ENCODE peak calls at places on chromosomes 2 and 18, in seven cellular contexts. K is H1, F is HCT116, B is K562, V is fibroblast of lung, J is neural progenitor cell, M is GM12878. T is an unnamed sample.

GRCh38 chr2:240526521-240526920 is 31.3 kb downstream of the ANKMY1 start:
- DNase-seq in K (no peak), F (no peak), B (no peak), V (no peak), J (no peak), M (no peak), T (no peak)

GRCh38 chr2:129699781-129700573 is 279.5 kb upstream of the RAB6C start:
- DNase-seq in K (no peak), F (no peak), B (no peak), V (no peak), J (no peak), M (no peak), T (no peak)

GRCh38 chr2:27756091-27756490 is 15.4 kb upstream of the MRPL33 start:
- DNase-seq in K (no peak), F (no peak), B (no peak), V (no peak), J (no peak), M (no peak), T (no peak)

GRCh38 chr2:23620841-23621341 is 235.9 kb downstream of the KLHL29 start:
- DNase-seq in K (no peak), F (no peak), B (no peak), V (peak), J (no peak), M (no peak), T (peak)

GRCh38 chr2:16203691-16204090 is 263.3 kb downstream of the MYCN start:
- DNase-seq in K (no peak), F (no peak), B (no peak), V (no peak), J (no peak), M (no peak), T (no peak)

GRCh38 chr2:216880509-216881184 is 20.8 kb upstream of the TNP1 start:
- DNase-seq in K (no peak), F (no peak), B (peak), V (peak), J (no peak), M (no peak), T (no peak)

GRCh38 chr2:40332096-40332826 is 119.6 kb downstream of the SLC8A1 start:
- DNase-seq in K (no peak), F (no peak), B (no peak), V (peak), J (no peak), M (no peak), T (no peak)

GRCh38 chr2:41024806-41025205 is 572.9 kb upstream of the SLC8A1 start:
- DNase-seq in K (no peak), F (no peak), B (no peak), V (no peak), J (peak), M (no peak), T (no peak)

GRCh38 chr2:129923265-129924141 is 56.0 kb upstream of the RAB6C start:
- DNase-seq in K (peak), F (peak), B (peak), V (peak), J (peak), M (no peak), T (no peak)

GRCh38 chr2:9288233-9288632 is 81.6 kb downstream of the ASAP2 start:
- DNase-seq in K (no peak), F (no peak), B (no peak), V (peak), J (no peak), M (no peak), T (no peak)

GRCh38 chr18:36299010-36299409 is 1.5 kb downstream of the FHOD3 start:
- DNase-seq in K (no peak), F (no peak), B (no peak), V (no peak), J (no peak), M (no peak), T (no peak)

GRCh38 chr2:209933499-209934458 is 68.7 kb upstream of the RPE start:
- DNase-seq in K (no peak), F (no peak), B (no peak), V (peak), J (no peak), M (no peak), T (no peak)

GRCh38 chr18:58687871-58688308 is 16.6 kb downstream of the MALT1 start:
- DNase-seq in K (no peak), F (no peak), B (no peak), V (no peak), J (no peak), M (peak), T (no peak)

GRCh38 chr2:28009732-28010131 is 119.2 kb downstream of the BABAM2 start:
- DNase-seq in K (no peak), F (no peak), B (no peak), V (peak), J (no peak), M (no peak), T (no peak)

GRCh38 chr2:163132850-163133249 is 294.3 kb upstream of the KCNH7 start:
- DNase-seq in K (no peak), F (peak), B (no peak), V (peak), J (no peak), M (no peak), T (no peak)

GRCh38 chr2:215886026-215886425 is 127.3 kb downstream of the MREG start:
- DNase-seq in K (no peak), F (no peak), B (no peak), V (no peak), J (no peak), M (no peak), T (no peak)

GRCh38 chr2:231926180-231926741 is at the start of gene NPPC:
- DNase-seq in K (no peak), F (no peak), B (peak), V (peak), J (peak), M (no peak), T (peak)

GRCh38 chr2:14524041-14524802 is 108.3 kb upstream of the LRATD1 start:
- DNase-seq in K (no peak), F (no peak), B (no peak), V (peak), J (no peak), M (no peak), T (no peak)

GRCh38 chr2:109486711-109487130 is 127.0 kb downstream of the SEPTIN10 start:
- DNase-seq in K (no peak), F (no peak), B (no peak), V (no peak), J (no peak), M (no peak), T (peak)

GRCh38 chr2:230942371-230942770 is 17.3 kb upstream of the GPR55 start:
- DNase-seq in K (no peak), F (no peak), B (peak), V (no peak), J (no peak), M (no peak), T (no peak)

GRCh38 chr2:67771380-67771779 is 291.4 kb downstream of the C1D start:
- DNase-seq in K (no peak), F (no peak), B (no peak), V (no peak), J (no peak), M (no peak), T (no peak)

GRCh38 chr18:60198063-60198462 is 174.5 kb downstream of the MC4R start:
- DNase-seq in K (no peak), F (no peak), B (peak), V (peak), J (no peak), M (no peak), T (no peak)

GRCh38 chr2:33425660-33426059 is 50.8 kb upstream of the RASGRP3 start:
- DNase-seq in K (no peak), F (no peak), B (no peak), V (no peak), J (no peak), M (no peak), T (no peak)

GRCh38 chr18:79477711-79478483 is 82.2 kb downstream of the NFATC1 start:
- DNase-seq in K (no peak), F (no peak), B (no peak), V (no peak), J (no peak), M (no peak), T (peak)

GRCh38 chr2:190366248-190366753 is 22.9 kb downstream of the INPP1 start:
- DNase-seq in K (no peak), F (no peak), B (no peak), V (no peak), J (no peak), M (no peak), T (no peak)

GRCh38 chr2:96214554-96214953 is 5.9 kb upstream of the STARD7 start:
- DNase-seq in K (no peak), F (no peak), B (no peak), V (no peak), J (no peak), M (no peak), T (no peak)

GRCh38 chr2:64399521-64399920 is 54.4 kb upstream of the LGALSL start:
- DNase-seq in K (no peak), F (no peak), B (no peak), V (no peak), J (no peak), M (no peak), T (no peak)

GRCh38 chr2:64400103-64400728 is 53.7 kb upstream of the LGALSL start:
- DNase-seq in K (no peak), F (no peak), B (no peak), V (peak), J (no peak), M (no peak), T (no peak)

GRCh38 chr2:64402876-64403275 is 51.1 kb upstream of the LGALSL start:
- DNase-seq in K (no peak), F (no peak), B (peak), V (peak), J (no peak), M (no peak), T (no peak)

GRCh38 chr2:64401501-64401880 is 52.5 kb upstream of the LGALSL start:
- DNase-seq in K (no peak), F (no peak), B (no peak), V (no peak), J (no peak), M (no peak), T (no peak)

DNA sequence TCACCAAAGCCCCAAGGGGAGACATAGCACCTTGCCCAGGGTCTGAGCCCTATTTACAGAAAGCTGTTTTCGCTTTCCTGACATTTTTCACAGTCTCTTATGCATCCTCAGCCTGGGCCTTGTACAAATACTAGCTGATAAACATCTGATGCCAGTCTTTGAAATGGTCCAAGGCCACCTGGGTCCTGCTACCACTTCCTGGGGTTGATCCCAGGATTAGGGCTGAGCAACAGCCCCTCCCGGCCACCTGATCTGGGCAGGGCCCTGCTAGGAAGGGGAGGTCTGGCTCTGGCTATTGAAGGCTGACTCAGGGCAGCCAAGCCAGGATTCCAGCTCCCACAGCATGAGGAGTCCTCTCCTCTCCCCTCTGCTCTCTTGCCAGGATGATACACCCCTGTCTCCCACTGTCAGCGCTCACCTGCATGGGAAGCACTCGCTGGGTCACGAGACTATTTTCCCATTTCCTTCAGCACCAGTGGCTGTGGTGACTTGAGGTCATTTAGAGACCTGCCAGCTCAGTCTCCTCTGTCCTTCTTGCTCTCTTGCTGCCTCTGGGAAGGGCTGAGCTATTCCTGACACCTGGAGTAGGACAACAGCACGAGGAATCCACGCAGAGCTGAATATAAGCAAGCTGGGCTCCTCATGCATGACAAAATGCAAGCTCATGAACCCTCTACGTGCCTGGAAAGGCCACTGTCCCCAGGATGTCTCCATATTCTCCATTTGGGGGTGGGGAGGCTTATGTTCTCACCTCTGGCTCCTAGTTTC is 53.0 kb upstream of the LGALSL start:
- DNase-seq in K (no peak), F (no peak), B (no peak), V (no peak), J (peak), M (no peak), T (no peak)
- H3K9ac ChIP-seq in K (no peak), F (no peak), B (no peak), V (no peak), J (no peak), M (no peak), T (no peak)

DNA sequence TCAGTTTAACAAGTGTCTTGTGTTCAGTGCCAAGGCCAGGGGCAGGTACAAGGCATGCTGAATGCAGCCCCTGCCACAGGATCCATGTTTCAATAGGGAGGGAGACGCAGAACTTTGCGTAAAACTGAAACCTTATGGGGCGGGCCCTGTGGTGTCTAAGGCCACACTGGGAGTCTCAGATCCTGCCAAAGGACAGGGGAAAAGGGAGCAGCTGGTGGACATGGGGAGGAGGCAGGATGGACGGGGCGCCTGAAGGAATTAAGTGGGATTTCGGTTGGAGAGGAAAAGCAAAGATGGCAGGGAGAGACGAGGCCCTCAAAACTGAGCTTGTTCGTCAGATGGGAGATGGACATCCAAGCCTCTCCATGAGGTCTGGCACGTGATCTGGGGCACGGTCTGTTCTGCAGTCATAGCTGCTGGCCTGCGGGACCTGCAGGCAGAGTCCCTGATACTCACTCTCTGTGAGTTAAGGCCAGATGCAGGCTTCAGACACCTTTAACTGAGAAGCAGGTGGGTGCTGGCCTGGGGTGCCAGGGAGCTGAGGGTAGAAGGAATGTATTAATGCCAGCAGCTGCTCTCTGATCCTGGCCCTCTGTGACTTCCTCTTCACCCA is 48.8 kb downstream of the TCF7L1 start:
- DNase-seq in K (no peak), F (no peak), B (no peak), V (no peak), J (no peak), M (no peak), T (no peak)
- H3K9ac ChIP-seq in K (no peak), F (no peak), B (no peak), V (no peak), J (no peak), M (no peak), T (no peak)

GRCh38 chr2:37376421-37377186 is 32.2 kb downstream of the QPCT start:
- DNase-seq in K (no peak), F (peak), B (no peak), V (peak), J (no peak), M (peak), T (no peak)

GRCh38 chr2:37378411-37378810 is 34.0 kb downstream of the QPCT start:
- DNase-seq in K (no peak), F (peak), B (no peak), V (peak), J (no peak), M (no peak), T (no peak)

GRCh38 chr2:37377187-37377532 is 32.7 kb downstream of the QPCT start:
- DNase-seq in K (no peak), F (no peak), B (no peak), V (peak), J (no peak), M (peak), T (no peak)

GRCh38 chr2:37371979-37372378 is 27.5 kb downstream of the QPCT start:
- DNase-seq in K (no peak), F (no peak), B (no peak), V (no peak), J (no peak), M (no peak), T (no peak)

GRCh38 chr2:37375721-37376399 is 31.4 kb downstream of the QPCT start:
- DNase-seq in K (no peak), F (no peak), B (no peak), V (no peak), J (no peak), M (no peak), T (no peak)
- H3K9ac ChIP-seq in K (no peak), F (peak), B (no peak), V (no peak), J (no peak), M (peak), T (no peak)

DNA sequence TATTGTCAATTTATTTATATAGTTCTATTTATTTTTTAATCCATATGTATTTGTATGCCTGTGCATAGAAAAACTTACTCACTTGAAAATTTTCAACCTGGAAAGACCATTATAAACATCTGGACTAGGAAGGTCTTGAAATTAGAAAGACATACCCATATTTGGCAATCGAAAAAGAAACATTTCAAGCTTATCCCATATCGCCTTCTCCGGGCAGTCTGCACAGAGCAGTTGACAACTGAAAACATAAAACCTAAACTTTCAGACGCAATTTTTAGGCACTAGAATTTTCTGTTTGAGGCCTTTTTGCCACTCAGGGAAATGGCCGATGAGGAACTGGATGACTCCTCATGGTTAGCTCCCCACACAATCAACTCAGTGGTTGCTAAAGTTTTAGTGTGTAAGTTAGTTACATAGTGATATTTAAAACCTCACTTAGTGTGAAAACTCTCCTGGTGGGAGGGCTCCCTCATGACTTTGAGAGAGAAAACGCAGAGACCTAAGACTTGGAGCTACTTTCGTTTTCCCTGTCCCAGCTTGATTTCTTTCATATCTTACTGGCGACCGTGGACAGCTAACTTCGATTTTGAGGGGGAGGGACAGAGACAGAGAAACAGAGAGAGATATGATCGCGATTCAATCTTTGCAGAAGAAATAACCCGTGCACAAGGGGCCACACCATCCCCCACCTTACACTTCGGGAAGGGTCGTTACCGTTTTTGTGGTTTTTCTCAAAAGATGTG is 3.2 kb upstream of the HOXD12 start:
- DNase-seq in K (no peak), F (no peak), B (peak), V (no peak), J (no peak), M (no peak), T (no peak)
- H3K9ac ChIP-seq in K (no peak), F (peak), B (no peak), V (no peak), J (no peak), M (no peak), T (no peak)

GRCh38 chr2:169999041-169999440 is 171.8 kb downstream of the UBR3 start:
- DNase-seq in K (no peak), F (no peak), B (no peak), V (no peak), J (no peak), M (no peak), T (no peak)
- H3K9ac ChIP-seq in K (no peak), F (no peak), B (no peak), V (no peak), J (no peak), M (no peak), T (no peak)

GRCh38 chr2:11864724-11865123 is 118.3 kb downstream of the LPIN1 start:
- DNase-seq in K (no peak), F (no peak), B (no peak), V (no peak), J (no peak), M (no peak), T (no peak)

GRCh38 chr2:11861044-11861443 is 114.6 kb downstream of the LPIN1 start:
- DNase-seq in K (no peak), F (no peak), B (no peak), V (no peak), J (no peak), M (no peak), T (no peak)

GRCh38 chr2:11863513-11864328 is 117.3 kb downstream of the LPIN1 start:
- DNase-seq in K (peak), F (peak), B (peak), V (peak), J (peak), M (no peak), T (peak)

GRCh38 chr2:11862049-11862448 is 115.6 kb downstream of the LPIN1 start:
- DNase-seq in K (no peak), F (no peak), B (no peak), V (peak), J (no peak), M (peak), T (no peak)

GRCh38 chr2:11863103-11863502 is 116.7 kb downstream of the LPIN1 start:
- DNase-seq in K (no peak), F (no peak), B (no peak), V (no peak), J (no peak), M (no peak), T (no peak)
- H3K9ac ChIP-seq in K (no peak), F (no peak), B (no peak), V (no peak), J (no peak), M (peak), T (no peak)

GRCh38 chr2:58047969-58048368 is 1.4 kb downstream of the VRK2 start:
- DNase-seq in K (no peak), F (no peak), B (peak), V (no peak), J (no peak), M (no peak), T (no peak)
- H3K9ac ChIP-seq in K (no peak), F (peak), B (no peak), V (no peak), J (no peak), M (peak), T (peak)